ENCODE peak calls at places on chromosomes 5 and 9, in five cellular contexts. X, E, W, N and T are unnamed samples.

GRCh38 chr5:95070453-95070852 is 214.4 kb downstream of the MCTP1 start:
- DNase-seq in E (no peak), N (no peak), X (no peak), W (no peak), T (no peak)

GRCh38 chr9:110745656-110746055 is 77.1 kb downstream of the MUSK start:
- DNase-seq in E (peak), N (no peak), W (peak), X (no peak), T (no peak)

GRCh38 chr9:95516221-95516735 is 493 bp downstream of the PTCH1 start:
- DNase-seq in X (no peak), E (peak), N (no peak), W (no peak), T (no peak)

GRCh38 chr9:123150708-123151503 is 117.4 kb downstream of the GPR21 start:
- DNase-seq in X (no peak), E (peak), N (no peak), W (peak), T (no peak)

GRCh38 chr5:32174011-32174866 is at the start of gene GOLPH3:
- DNase-seq in N (no peak), E (peak), W (peak), X (peak), T (peak)

GRCh38 chr9:124412228-124412575 is 3.0 kb downstream of the PSMB7 start:
- DNase-seq in E (no peak), N (no peak), X (no peak), W (no peak), T (no peak)

GRCh38 chr9:31582071-31582470 is 802.4 kb upstream of the ACO1 start:
- DNase-seq in X (peak), E (no peak), N (no peak), W (no peak), T (no peak)

GRCh38 chr5:10936081-10936480 is 175.0 kb upstream of the DAP start:
- DNase-seq in X (no peak), E (no peak), N (no peak), W (no peak), T (no peak)

GRCh38 chr9:130295945-130296782 is 30.6 kb downstream of the HMCN2 start:
- DNase-seq in W (no peak), E (no peak), X (no peak), N (no peak), T (no peak)

GRCh38 chr9:130296783-130297055 is 31.2 kb downstream of the HMCN2 start:
- DNase-seq in W (no peak), E (no peak), N (no peak), X (no peak), T (no peak)

GRCh38 chr9:130297371-130297770 is 31.8 kb downstream of the HMCN2 start:
- DNase-seq in X (no peak), N (no peak), E (no peak), W (no peak), T (no peak)

GRCh38 chr9:130294664-130295063 is 29.1 kb downstream of the HMCN2 start:
- DNase-seq in N (no peak), X (no peak), E (no peak), W (no peak), T (no peak)

DNA sequence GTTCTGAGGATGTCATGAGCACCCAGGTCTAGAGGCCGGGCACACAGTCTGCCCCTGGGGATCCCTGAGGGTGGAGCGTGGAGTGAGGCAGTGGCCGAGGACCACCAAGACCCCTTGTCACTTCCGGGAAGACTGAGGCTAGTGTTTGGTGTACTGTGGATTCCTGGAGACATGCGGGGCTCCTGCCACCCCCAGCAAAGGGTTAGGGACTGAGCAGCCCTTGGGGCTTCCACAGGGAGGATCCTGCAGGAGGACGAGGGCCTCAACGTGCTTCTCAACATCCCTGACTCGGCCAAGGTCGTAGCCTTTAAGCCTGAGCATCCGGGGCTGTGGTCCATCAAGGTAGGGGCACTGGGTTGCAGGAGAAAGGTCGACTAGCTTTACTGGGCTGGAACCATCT is 29.9 kb downstream of the HMCN2 start:
- DNase-seq in W (no peak), X (no peak), N (no peak), E (no peak), T (no peak)
- H3K4me3 ChIP-seq in W (no peak), X (no peak), N (no peak), E (no peak), T (no peak)

GRCh38 chr9:121550569-121551512 is 51.2 kb upstream of the GGTA1 start:
- DNase-seq in N (no peak), X (peak), W (peak), E (peak), T (no peak)
- H3K4me3 ChIP-seq in N (no peak), X (peak), W (peak), E (no peak), T (peak)

GRCh38 chr9:126612813-126613641 is 701 bp upstream of the LMX1B start:
- DNase-seq in W (no peak), X (peak), E (no peak), N (no peak), T (no peak)

GRCh38 chr9:126614455-126615248 is 924 bp downstream of the LMX1B start:
- DNase-seq in E (no peak), W (no peak), X (no peak), N (no peak), T (no peak)

GRCh38 chr9:126615251-126615790 is 1.6 kb downstream of the LMX1B start:
- DNase-seq in E (no peak), N (no peak), W (peak), X (no peak), T (no peak)

GRCh38 chr9:126613656-126614055 is at the start of gene LMX1B:
- DNase-seq in W (peak), N (no peak), E (peak), X (peak), T (peak)

GRCh38 chr9:126614088-126614454 is 343 bp downstream of the LMX1B start:
- DNase-seq in W (no peak), N (no peak), X (no peak), E (no peak), T (no peak)
- H3K4me3 ChIP-seq in W (no peak), N (no peak), X (peak), E (no peak), T (no peak)

GRCh38 chr9:130554606-130555005 is 24.8 kb upstream of the FUBP3 start:
- DNase-seq in X (no peak), W (no peak), N (no peak), E (no peak), T (no peak)

GRCh38 chr9:130555061-130555460 is 24.3 kb upstream of the FUBP3 start:
- DNase-seq in N (no peak), X (no peak), W (no peak), E (no peak), T (no peak)

GRCh38 chr9:130544364-130544763 is 35.0 kb upstream of the FUBP3 start:
- DNase-seq in W (no peak), N (no peak), E (no peak), X (no peak), T (no peak)

GRCh38 chr9:130548103-130548502 is 31.3 kb upstream of the FUBP3 start:
- DNase-seq in N (no peak), E (no peak), X (no peak), W (no peak), T (no peak)

DNA sequence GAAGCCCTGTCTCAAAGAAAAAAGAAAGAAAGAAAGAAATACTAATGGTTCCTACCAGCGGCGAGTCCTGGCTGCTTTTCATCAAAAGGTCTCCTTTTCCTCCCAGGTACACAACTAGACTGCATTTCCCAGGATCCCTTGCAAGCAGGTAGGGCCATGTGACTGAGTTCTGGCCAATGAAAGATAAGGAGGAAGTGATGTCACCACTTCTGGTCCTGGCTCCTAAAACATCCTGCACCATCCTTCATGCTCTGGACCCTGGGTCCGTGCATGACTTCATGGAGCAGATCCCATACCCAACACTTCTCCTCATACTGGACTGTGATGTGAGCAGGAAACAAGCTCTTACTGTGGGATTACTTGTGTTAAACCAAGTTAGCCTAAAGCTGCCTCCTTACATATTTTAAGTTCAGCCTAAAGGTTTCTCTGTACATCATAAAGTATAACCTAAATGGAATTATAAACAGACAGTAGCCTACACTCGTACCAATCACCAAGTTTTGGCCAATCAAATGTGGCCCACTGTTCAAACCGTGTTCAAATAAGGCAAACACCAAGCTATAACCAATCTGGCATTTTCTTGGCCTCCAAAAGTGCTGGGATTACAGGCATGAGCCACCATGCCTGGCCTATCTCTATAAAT is 30.2 kb upstream of the FUBP3 start:
- DNase-seq in N (no peak), X (peak), E (no peak), W (no peak), T (no peak)
- H3K4me3 ChIP-seq in N (no peak), X (no peak), E (no peak), W (no peak), T (no peak)